ENCODE peak calls at places on chromosomes 7 and 10, in eight cellular contexts. Q is amygdala; M is A549; R is T1000; O is stimulated activated CD4-positive, alpha-beta T cell treated with anti-CD3 and anti-CD28 coated beads, TNF-alpha, amount 100 ng/mL, for 48 hours; U is effector CD4-positive, alpha-beta T cell; G is activated CD4-positive, alpha-beta T cell treated with anti-CD3 and anti-CD28 coated beads for 48 hours; V is dermis blood vessel endothelial cell. N is an unnamed sample.

GRCh38 chr10:116676118-116676517 is 55.4 kb downstream of the PNLIPRP2 start:
- DNase-seq in Q (no peak), M (no peak), R (no peak), O (no peak), U (no peak), G (no peak), V (no peak), N (no peak)

GRCh38 chr10:121900443-121901174 is 27.2 kb downstream of the ATE1 start:
- DNase-seq in Q (no peak), M (peak; percentile 62), R (no peak), O (no peak), U (no peak), G (no peak), V (peak; percentile 81), N (no peak)

GRCh38 chr7:2522780-2523433 is 3.3 kb downstream of the LFNG start:
- DNase-seq in Q (no peak), M (peak; percentile 35), R (no peak), O (no peak), U (no peak), G (peak; percentile 68), V (peak; percentile 66), N (no peak)

GRCh38 chr10:86498608-86499007 is 23.0 kb downstream of the WAPL start:
- DNase-seq in Q (no peak), M (no peak), R (no peak), O (no peak), U (no peak), G (no peak), V (no peak), N (no peak)

GRCh38 chr10:128429835-128430513 is 303.8 kb upstream of the MKI67 start:
- DNase-seq in Q (no peak), M (no peak), R (no peak), O (no peak), U (no peak), G (no peak), V (no peak), N (no peak)

GRCh38 chr10:33010132-33011037 is 52.4 kb upstream of the ITGB1 start:
- DNase-seq in Q (no peak), M (peak; percentile 75), R (peak; percentile 65), O (no peak), U (peak; percentile 17), G (no peak), V (peak; percentile 70), N (no peak)

GRCh38 chr10:89391882-89392756 is at the start of gene IFIT1:
- DNase-seq in Q (no peak), M (peak; percentile 73), R (peak; percentile 46), O (no peak), U (peak; percentile 34), G (peak; percentile 26), V (peak; percentile 87), N (no peak)

GRCh38 chr10:36256905-36257304 is 614.8 kb upstream of the FZD8 start:
- DNase-seq in Q (no peak), M (no peak), R (no peak), O (no peak), U (no peak), G (no peak), V (no peak), N (no peak)

GRCh38 chr7:27158436-27159277 is 2.2 kb upstream of the HOXA7 start:
- DNase-seq in Q (no peak), M (no peak), R (no peak), O (no peak), U (no peak), G (no peak), V (no peak), N (no peak)

GRCh38 chr10:69009360-69009759 is 20.8 kb downstream of the KIFBP start:
- DNase-seq in Q (no peak), M (no peak), R (no peak), O (no peak), U (no peak), G (no peak), V (no peak), N (no peak)

GRCh38 chr7:144517762-144518161 is 114.3 kb upstream of the NOBOX start:
- DNase-seq in Q (no peak), M (no peak), R (no peak), O (no peak), U (no peak), G (no peak), V (no peak), N (no peak)

GRCh38 chr7:30850426-30850825 is 61.2 kb upstream of the AQP1 start:
- DNase-seq in Q (no peak), M (no peak), R (no peak), O (no peak), U (no peak), G (no peak), V (no peak), N (no peak)

GRCh38 chr10:34334908-34335307 is 480.2 kb downstream of the PARD3 start:
- DNase-seq in Q (no peak), M (no peak), R (no peak), O (no peak), U (no peak), G (no peak), V (no peak), N (no peak)

GRCh38 chr7:101582971-101583370 is 46.1 kb downstream of the MYL10 start:
- DNase-seq in Q (no peak), M (no peak), R (no peak), O (no peak), U (no peak), G (no peak), V (no peak), N (no peak)